ENCODE peak calls at places on chromosome 2, in nine cellular contexts. E is cardiac muscle cell, K is OCI-LY7, X is right lobe of liver, J is adrenal gland, U is transverse colon, T is endothelial cell of umbilical vein, M is IMR-90, B is neuronal stem cell. Q is an unnamed sample.

GRCh38 chr2:84866121-84866520 is 14.8 kb downstream of the TRABD2A start:
- DNase-seq in B (no peak), M (peak; percentile 38), K (no peak), J (no peak), E (no peak), X (no peak), T (no peak), U (no peak), Q (no peak)

GRCh38 chr2:153405196-153405595 is 73.4 kb downstream of the RPRM start:
- DNase-seq in M (no peak), J (no peak), U (no peak), T (no peak), B (no peak), K (no peak), E (no peak), X (no peak), Q (no peak)

GRCh38 chr2:113818382-113818951 is 62.0 kb upstream of the SLC35F5 start:
- DNase-seq in T (peak; percentile 81), X (no peak), E (peak; percentile 69), U (peak; percentile 52), K (no peak), J (peak; percentile 91), B (peak; percentile 24), M (peak; percentile 100), Q (no peak)

GRCh38 chr2:15159751-15160177 is 401.4 kb downstream of the NBAS start:
- DNase-seq in X (no peak), U (no peak), K (peak; percentile 60), E (peak; percentile 36), M (peak; percentile 66), T (peak; percentile 55), B (no peak), J (peak; percentile 13), Q (no peak)

GRCh38 chr2:68721482-68722071 is 13.0 kb upstream of the ARHGAP25 start:
- DNase-seq in T (no peak), J (no peak), U (peak; percentile 35), K (peak; percentile 73), E (no peak), X (no peak), M (no peak), B (no peak), Q (no peak)

GRCh38 chr2:128281852-128282245 is 36.8 kb downstream of the HS6ST1 start:
- DNase-seq in U (no peak), M (no peak), E (no peak), X (peak; percentile 46), T (no peak), J (peak; percentile 24), K (no peak), B (no peak), Q (no peak)

GRCh38 chr2:224892574-224893204 is 149.6 kb downstream of the DOCK10 start:
- DNase-seq in K (no peak), T (no peak), X (no peak), E (no peak), B (no peak), J (no peak), U (no peak), M (no peak), Q (no peak)

GRCh38 chr2:237254369-237254861 is 159.5 kb downstream of the COL6A3 start:
- DNase-seq in T (no peak), B (no peak), M (peak; percentile 75), U (no peak), K (no peak), X (no peak), J (no peak), E (peak; percentile 2), Q (no peak)

GRCh38 chr2:216653931-216654365 is 20.7 kb downstream of the IGFBP2 start:
- DNase-seq in X (no peak), J (no peak), B (no peak), T (peak; percentile 72), U (no peak), K (no peak), M (peak; percentile 81), E (no peak), Q (no peak)
- H3K27ac ChIP-seq in X (peak overlapping the region; percentile 36), J (no peak overlapping the region), B (no peak overlapping the region), T (no peak overlapping the region), U (no peak overlapping the region), K (no peak overlapping the region), M (peak overlapping the region; percentile 83), E (no peak overlapping the region), Q (no peak overlapping the region)

GRCh38 chr2:8536686-8537571 is 144.9 kb upstream of the ID2 start:
- DNase-seq in K (no peak), U (no peak), B (no peak), T (no peak), X (peak; percentile 10), E (no peak), J (peak; percentile 82), M (peak; percentile 20), Q (no peak)
- H3K27ac ChIP-seq in K (peak overlapping the region; percentile 58), U (no peak overlapping the region), B (no peak overlapping the region), T (no peak overlapping the region), X (no peak overlapping the region), E (peak overlapping the region; percentile 24), J (peak overlapping the region; percentile 81), M (no peak overlapping the region), Q (no peak overlapping the region)

GRCh38 chr2:99425022-99425421 is 64.8 kb downstream of the REV1 start:
- DNase-seq in E (no peak), B (no peak), X (no peak), T (peak; percentile 85), U (no peak), J (peak; percentile 49), K (no peak), M (peak; percentile 86), Q (no peak)

GRCh38 chr2:99431587-99432275 is 58.1 kb downstream of the REV1 start:
- DNase-seq in T (no peak), E (no peak), M (peak; percentile 52), U (no peak), K (no peak), J (no peak), X (no peak), B (no peak), Q (no peak)

GRCh38 chr2:99430614-99431258 is 59.1 kb downstream of the REV1 start:
- DNase-seq in T (no peak), X (no peak), J (no peak), E (no peak), K (no peak), B (no peak), U (no peak), M (peak; percentile 89), Q (no peak)
- H3K27ac ChIP-seq in T (no peak overlapping the region), X (no peak overlapping the region), J (no peak overlapping the region), E (peak overlapping the region; percentile 34), K (no peak overlapping the region), B (no peak overlapping the region), U (no peak overlapping the region), M (no peak overlapping the region), Q (no peak overlapping the region)

GRCh38 chr2:105497094-105497493 is 98.2 kb upstream of the FHL2 start:
- DNase-seq in M (no peak), K (no peak), X (no peak), B (no peak), U (no peak), T (no peak), J (no peak), E (no peak), Q (no peak)
- H3K27ac ChIP-seq in M (no peak overlapping the region), K (no peak overlapping the region), X (no peak overlapping the region), B (no peak overlapping the region), U (no peak overlapping the region), T (no peak overlapping the region), J (no peak overlapping the region), E (peak overlapping the region; percentile 87), Q (no peak overlapping the region)

GRCh38 chr2:10410001-10410671 is 38.0 kb downstream of the ODC1 start:
- DNase-seq in K (peak; percentile 84), M (no peak), T (no peak), B (no peak), U (no peak), E (no peak), X (no peak), J (no peak), Q (no peak)
- H3K27ac ChIP-seq in K (peak overlapping the region; percentile 90), M (no peak overlapping the region), T (no peak overlapping the region), B (no peak overlapping the region), U (peak overlapping the region; percentile 19), E (no peak overlapping the region), X (no peak overlapping the region), J (no peak overlapping the region), Q (no peak overlapping the region)

GRCh38 chr2:29613067-29613466 is 308.3 kb downstream of the ALK start:
- DNase-seq in M (no peak), T (no peak), U (no peak), X (no peak), J (no peak), B (no peak), K (no peak), E (no peak), Q (no peak)
- H3K27ac ChIP-seq in M (no peak overlapping the region), T (no peak overlapping the region), U (no peak overlapping the region), X (no peak overlapping the region), J (no peak overlapping the region), B (no peak overlapping the region), K (no peak overlapping the region), E (no peak overlapping the region), Q (no peak overlapping the region)

DNA sequence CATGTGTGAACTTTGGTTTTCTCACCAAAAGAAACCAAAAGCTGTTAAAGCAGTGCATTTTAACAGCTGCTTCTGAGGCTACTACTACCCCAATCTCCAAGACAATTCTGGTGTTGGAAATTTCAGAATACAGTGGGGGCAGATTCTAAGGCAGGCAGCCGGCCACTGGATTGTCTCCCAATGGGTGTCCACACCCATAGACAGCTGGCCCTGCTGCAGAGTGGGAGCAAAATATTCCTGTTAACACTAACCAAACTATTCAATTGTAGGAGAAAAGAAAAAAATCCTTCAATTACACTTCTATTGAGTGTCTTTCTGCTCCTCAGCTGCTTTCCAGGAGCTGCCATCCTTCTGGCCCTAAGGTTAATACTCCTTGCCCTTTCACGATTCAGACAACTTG is 223.7 kb downstream of the ALK start:
- DNase-seq in E (no peak), B (no peak), X (no peak), T (no peak), M (no peak), K (no peak), U (no peak), J (no peak), Q (no peak)
- H3K27ac ChIP-seq in E (no peak overlapping the region), B (no peak overlapping the region), X (no peak overlapping the region), T (no peak overlapping the region), M (no peak overlapping the region), K (no peak overlapping the region), U (no peak overlapping the region), J (no peak overlapping the region), Q (no peak overlapping the region)

GRCh38 chr2:235445116-235445515 is 48.7 kb upstream of the AGAP1 start:
- DNase-seq in K (no peak), M (no peak), B (no peak), J (no peak), E (no peak), U (no peak), T (no peak), X (no peak), Q (no peak)
- H3K27ac ChIP-seq in K (no peak overlapping the region), M (no peak overlapping the region), B (no peak overlapping the region), J (no peak overlapping the region), E (no peak overlapping the region), U (no peak overlapping the region), T (no peak overlapping the region), X (no peak overlapping the region), Q (no peak overlapping the region)